ENCODE peak calls at places on chromosome 19, in six cellular contexts. T is psoas muscle, C is fibroblast of lung, V is body of pancreas, Z is breast epithelium, R is A549. X is an unnamed sample.

GRCh38 chr19:40663712-40664692 is 26.4 kb downstream of the NUMBL start:
- DNase-seq in T (no peak), C (peak; percentile 61), V (peak; percentile 27), Z (no peak), R (peak; percentile 66), X (no peak)

GRCh38 chr19:50486823-50487515 is 10.3 kb upstream of the GARIN5A start:
- DNase-seq in T (peak; percentile 66), C (peak; percentile 20), V (no peak), Z (no peak), R (no peak), X (peak; percentile 63)

GRCh38 chr19:46480409-46480808 is 9.0 kb upstream of the PNMA8A start:
- DNase-seq in T (no peak), C (peak; percentile 80), V (peak; percentile 36), Z (no peak), R (no peak), X (no peak)

GRCh38 chr19:2478756-2479555 is 3.0 kb downstream of the GADD45B start:
- DNase-seq in T (peak; percentile 83), C (peak; percentile 74), V (peak; percentile 90), Z (peak; percentile 88), R (no peak), X (peak; percentile 88)

GRCh38 chr19:460877-461609 is at the start of gene SHC2:
- DNase-seq in T (peak; percentile 49), C (no peak), V (peak; percentile 62), Z (no peak), R (no peak), X (no peak)

GRCh38 chr19:54515156-54515555 is 12.5 kb downstream of the LAIR2 start:
- DNase-seq in T (no peak), C (no peak), V (no peak), Z (no peak), R (no peak), X (no peak)

GRCh38 chr19:46385636-46386035 is 27.7 kb downstream of the CCDC8 start:
- DNase-seq in T (no peak), C (no peak), V (no peak), Z (no peak), R (no peak), X (peak; percentile 30)

GRCh38 chr19:15324791-15325519 is 7.4 kb downstream of the BRD4 start:
- DNase-seq in T (no peak), C (no peak), V (peak; percentile 86), Z (no peak), R (no peak), X (no peak)

GRCh38 chr19:1766800-1767352 is 13.6 kb downstream of the ONECUT3 start:
- DNase-seq in T (no peak), C (no peak), V (no peak), Z (no peak), R (no peak), X (no peak)

GRCh38 chr19:38194061-38194701 is 29.8 kb downstream of the DPF1 start:
- DNase-seq in T (no peak), C (no peak), V (no peak), Z (no peak), R (no peak), X (no peak)

GRCh38 chr19:45499196-45500180 is 1.2 kb downstream of the PPM1N start:
- DNase-seq in T (peak; percentile 62), C (no peak), V (peak; percentile 44), Z (no peak), R (no peak), X (peak; percentile 76)

GRCh38 chr19:39409886-39410619 is 2.4 kb upstream of the PLEKHG2 start:
- DNase-seq in T (peak; percentile 87), C (peak; percentile 73), V (peak; percentile 78), Z (peak; percentile 81), R (no peak), X (peak; percentile 90)

GRCh38 chr19:7926727-7927604 is 1.0 kb upstream of the CTXN1 start:
- DNase-seq in T (peak; percentile 22), C (no peak), V (no peak), Z (no peak), R (no peak), X (peak; percentile 50)

DNA sequence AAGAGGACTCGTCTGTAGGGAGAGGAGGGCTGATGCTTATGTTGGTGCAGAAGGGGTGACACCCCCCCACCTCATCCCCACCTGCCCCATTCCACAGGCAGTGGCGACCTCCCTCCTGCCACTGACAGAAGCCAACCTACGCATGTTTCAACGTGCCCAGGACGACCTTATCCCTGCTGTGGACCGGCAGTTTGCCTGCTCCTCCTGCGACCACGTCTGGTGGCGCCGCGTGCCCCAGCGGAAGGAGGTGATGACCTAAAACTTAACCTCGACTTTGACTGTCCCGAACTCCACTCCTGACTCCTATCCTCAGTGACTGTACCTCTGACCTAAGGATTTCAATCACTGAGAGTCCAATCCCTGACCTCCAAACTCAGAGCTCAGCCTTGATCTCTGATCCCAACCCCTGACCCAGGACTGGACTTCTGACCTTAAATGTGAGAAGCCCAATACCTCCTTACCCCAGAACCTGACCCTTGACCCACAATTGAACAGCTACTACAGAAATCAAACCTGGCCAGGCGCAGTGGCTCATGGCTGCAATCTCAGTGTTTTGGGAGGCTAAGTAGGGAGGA is 3.8 kb downstream of the SHFL start:
- DNase-seq in T (no peak), C (no peak), V (no peak), Z (no peak), R (no peak), X (no peak)
- TF ChIP-seq CTCF in T (no peak), C (no peak), V (no peak), Z (no peak), R (no peak), X (no peak)

DNA sequence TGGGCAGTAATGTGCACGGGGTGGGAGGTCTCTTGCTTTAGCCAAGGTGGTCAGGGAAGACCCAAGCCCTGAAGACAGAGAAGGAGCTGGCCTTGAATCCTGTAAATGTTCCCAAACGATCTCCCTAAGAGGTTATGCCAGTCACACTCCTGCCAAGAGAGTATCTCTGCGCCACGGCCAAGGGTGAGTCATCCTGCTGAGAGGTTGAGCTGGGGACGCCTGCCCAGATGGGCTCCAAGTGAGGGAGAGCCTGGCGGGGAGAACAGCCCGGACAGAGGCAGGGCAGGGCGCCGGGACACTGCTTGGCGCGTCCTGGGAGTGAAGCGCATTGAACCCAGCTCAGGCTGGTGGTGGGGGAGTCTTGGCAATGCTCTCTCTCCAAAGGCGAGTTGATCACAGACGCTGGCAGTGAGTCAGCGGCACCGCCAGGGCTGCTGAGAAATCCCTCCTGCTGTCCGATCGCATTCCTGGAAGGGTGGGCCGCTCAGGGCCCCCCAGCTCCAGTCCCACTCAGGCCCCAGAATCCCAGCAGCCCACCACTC is 16.4 kb downstream of the SULT2B1 start:
- DNase-seq in T (peak; percentile 93), C (peak; percentile 91), V (peak; percentile 86), Z (peak; percentile 91), R (peak; percentile 91), X (peak; percentile 85)
- H3K27ac ChIP-seq in T (peak overlapping the region; percentile 88), C (peak overlapping the region; percentile 40), V (no peak overlapping the region), Z (peak overlapping the region; percentile 82), R (peak overlapping the region; percentile 97), X (peak overlapping the region; percentile 59)

DNA sequence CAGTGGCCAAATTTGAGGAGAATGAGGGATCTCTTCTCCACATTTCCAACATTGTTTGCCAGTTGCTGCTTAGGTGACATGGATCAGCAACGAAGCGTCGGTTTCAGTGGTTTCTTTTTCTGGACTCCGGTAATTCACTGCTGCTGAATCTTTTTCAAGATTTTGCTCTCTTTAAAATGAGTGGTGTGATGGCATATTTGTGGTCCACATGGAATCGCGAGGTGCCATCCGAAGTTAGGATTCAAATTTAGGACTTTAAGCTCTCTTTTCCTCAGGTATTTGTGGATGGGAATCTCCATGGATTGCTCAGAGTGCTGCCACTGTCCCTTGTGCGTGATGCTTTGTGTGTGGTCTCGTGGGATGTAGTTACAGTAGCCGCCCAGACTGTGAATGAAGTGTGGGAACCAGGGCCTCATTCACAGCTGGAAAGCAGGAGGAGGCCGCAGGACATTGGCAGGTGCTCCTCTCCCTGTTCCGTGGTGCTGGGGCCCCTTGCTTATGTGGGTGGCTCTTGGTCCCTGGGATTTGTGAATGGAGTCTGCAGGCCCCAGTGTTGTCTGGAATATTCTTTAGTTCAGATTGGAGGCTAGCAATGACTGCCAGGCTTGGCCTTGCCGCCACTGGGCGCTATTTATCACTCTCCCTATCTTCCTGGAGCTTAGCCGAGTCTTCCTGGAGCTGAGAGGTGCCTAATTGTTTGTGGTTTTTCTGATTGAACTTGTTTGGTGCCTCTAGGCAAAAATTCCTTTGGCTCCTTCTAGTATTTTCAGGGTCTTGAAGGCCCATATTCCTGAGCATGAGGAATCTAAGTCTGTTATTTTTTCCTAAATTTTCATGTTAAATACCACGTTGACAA is 1.5 kb downstream of the ILF3 start:
- DNase-seq in T (no peak), C (peak; percentile 42), V (peak; percentile 62), Z (no peak), R (no peak), X (no peak)
- H3K4me3 ChIP-seq in T (peak overlapping the region; percentile 99), C (peak overlapping the region; percentile 99), V (no peak overlapping the region), Z (peak overlapping the region; percentile 98), R (peak overlapping the region; percentile 83), X (peak overlapping the region; percentile 77)

GRCh38 chr19:18023596-18024212 is 15.7 kb downstream of the ARRDC2 start:
- DNase-seq in T (peak; percentile 87), C (no peak), V (peak; percentile 85), Z (peak; percentile 78), R (no peak), X (peak; percentile 90)

GRCh38 chr19:18017275-18018083 is 9.5 kb downstream of the ARRDC2 start:
- DNase-seq in T (peak; percentile 71), C (no peak), V (peak; percentile 37), Z (no peak), R (no peak), X (no peak)

GRCh38 chr19:18021121-18021755 is 13.3 kb downstream of the ARRDC2 start:
- DNase-seq in T (peak; percentile 93), C (peak; percentile 82), V (peak; percentile 86), Z (peak; percentile 83), R (no peak), X (peak; percentile 88)

DNA sequence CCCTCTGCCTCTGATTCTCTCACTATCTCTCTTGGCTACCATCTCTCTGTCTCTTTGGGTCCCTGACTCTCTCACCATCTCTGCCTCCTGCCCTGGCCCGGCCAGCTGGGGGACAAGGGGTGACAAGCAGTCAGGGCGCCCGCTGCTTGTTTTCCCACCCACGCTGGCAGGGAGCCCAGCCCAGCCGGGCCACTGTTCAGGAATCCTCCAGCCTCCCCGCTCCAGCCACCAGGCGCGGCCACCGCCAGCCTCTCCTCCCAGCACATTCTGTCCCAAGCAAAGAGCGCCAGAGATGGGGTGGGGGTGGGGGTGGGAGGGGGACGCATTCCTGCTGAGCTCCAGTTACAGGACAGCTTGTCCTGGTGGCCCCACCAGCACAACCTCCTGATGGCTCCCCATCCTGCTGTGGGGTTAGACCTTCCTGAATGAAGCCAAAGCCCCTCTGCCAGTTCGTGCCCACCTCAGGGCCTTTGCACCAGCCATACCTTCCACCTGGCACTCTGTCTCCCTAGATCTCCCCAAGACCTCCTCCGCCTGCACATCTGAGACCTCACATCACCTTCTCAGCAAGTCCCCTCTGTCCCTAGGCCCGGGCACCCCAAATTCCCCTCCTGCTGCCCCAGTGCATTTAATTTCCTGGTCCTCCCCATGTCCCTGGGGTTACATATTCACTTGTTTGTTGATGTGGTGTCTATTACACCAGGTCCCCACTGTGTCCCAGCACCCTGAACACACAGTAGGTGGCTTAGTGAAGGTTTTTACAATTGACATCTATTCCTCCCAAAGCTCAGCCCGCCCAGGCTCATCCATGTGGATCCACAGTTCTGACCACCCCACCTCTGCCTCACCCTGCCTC is 12.5 kb downstream of the ARRDC2 start:
- DNase-seq in T (peak; percentile 97), C (peak; percentile 51), V (peak; percentile 89), Z (peak; percentile 87), R (no peak), X (peak; percentile 88)
- TF ChIP-seq CTCF in T (no peak), C (no peak), V (peak; percentile 15), Z (no peak), R (no peak), X (no peak)

GRCh38 chr19:31332096-31332495 is 17.1 kb downstream of the TSHZ3 start:
- DNase-seq in T (no peak), C (peak; percentile 76), V (no peak), Z (no peak), R (no peak), X (no peak)
- H3K27ac ChIP-seq in T (no peak overlapping the region), C (peak overlapping the region; percentile 68), V (no peak overlapping the region), Z (no peak overlapping the region), R (no peak overlapping the region), X (no peak overlapping the region)

X was measured in lower lobe of right lung.